ENCODE peak calls at places on chromosomes 5 and 9, in ten cellular contexts. G is stimulated activated CD4-positive, alpha-beta T cell treated with anti-CD3 and anti-CD28 coated beads, Interleukin-15, amount 100 ng/mL, for 24 hours; R is AG10803; D is AG04449; X is GM23338; A is NK-92 treated with Interleukin-12 subunit alpha and Interleukin-12 subunit beta, amount 100 ng/mL, for 24 hours; I is adipocyte; P is pons; O is hypothalamus; T is amygdala. H is an unnamed sample.

GRCh38 chr9:127059648-127060365 is 62.6 kb downstream of the ANGPTL2 start:
- DNase-seq in G (no peak), A (no peak), P (peak), O (no peak), X (no peak), R (no peak), D (no peak), I (no peak), T (no peak), H (no peak)

GRCh38 chr5:81631124-81631523 is 119.8 kb downstream of the SSBP2 start:
- DNase-seq in X (no peak), G (peak), P (no peak), O (no peak), T (no peak), I (no peak), D (no peak), R (peak), A (no peak), H (peak)

GRCh38 chr5:80187691-80188090 is 68.2 kb downstream of the SERINC5 start:
- DNase-seq in A (no peak), D (no peak), R (no peak), G (no peak), X (no peak), O (no peak), P (no peak), I (no peak), T (no peak), H (no peak)

GRCh38 chr9:121286973-121287721 is 19.2 kb downstream of the GSN start:
- DNase-seq in G (peak), O (peak), I (peak), T (peak), R (peak), A (no peak), P (peak), X (peak), D (peak), H (no peak)

GRCh38 chr5:136062563-136063274 is 33.9 kb downstream of the TGFBI start:
- DNase-seq in G (peak), R (peak), D (no peak), O (no peak), X (peak), T (no peak), A (peak), I (peak), P (peak), H (no peak)

GRCh38 chr5:131265318-131265803 is 1.5 kb downstream of the CDC42SE2 start:
- DNase-seq in O (no peak), X (peak), R (peak), I (peak), A (no peak), G (no peak), D (no peak), T (no peak), P (peak), H (no peak)

GRCh38 chr5:329106-329757 is 7.7 kb downstream of the AHRR start:
- DNase-seq in G (no peak), T (no peak), P (no peak), I (peak), A (no peak), X (no peak), D (no peak), R (peak), O (no peak), H (no peak)

GRCh38 chr9:21989440-21990189 is 4.6 kb downstream of the CDKN2A start:
- DNase-seq in A (no peak), X (peak), T (no peak), P (no peak), O (no peak), G (no peak), R (no peak), D (no peak), I (no peak), H (no peak)

GRCh38 chr5:9362600-9362999 is 183.3 kb downstream of the SEMA5A start:
- DNase-seq in O (no peak), T (no peak), D (no peak), I (no peak), A (no peak), X (no peak), R (no peak), G (no peak), P (no peak), H (no peak)

GRCh38 chr9:116928884-116929283 is 241.8 kb downstream of the TRIM32 start:
- DNase-seq in A (no peak), P (no peak), D (no peak), R (no peak), O (no peak), X (peak), T (no peak), G (no peak), I (no peak), H (no peak)

GRCh38 chr9:89383721-89384300 is 65.5 kb downstream of the SECISBP2 start:
- DNase-seq in O (no peak), I (no peak), A (no peak), G (no peak), P (no peak), D (no peak), T (no peak), R (no peak), X (no peak), H (no peak)

GRCh38 chr9:81069038-81069795 is 620.1 kb downstream of the TLE1 start:
- DNase-seq in D (no peak), X (no peak), A (no peak), I (no peak), R (no peak), G (no peak), T (no peak), P (no peak), O (no peak), H (no peak)

GRCh38 chr9:33510264-33511183 is 13.5 kb upstream of the ANKRD18B start:
- DNase-seq in D (no peak), R (peak), P (peak), T (peak), O (peak), I (peak), A (no peak), X (peak), G (peak), H (no peak)

GRCh38 chr5:36402512-36402906 is 100.8 kb upstream of the RANBP3L start:
- DNase-seq in G (no peak), P (no peak), A (no peak), T (no peak), I (no peak), O (no peak), R (no peak), D (no peak), X (no peak), H (no peak)

GRCh38 chr9:118271936-118272335 is 567.7 kb downstream of the TLR4 start:
- DNase-seq in T (no peak), I (no peak), R (no peak), G (no peak), D (no peak), O (no peak), X (no peak), P (no peak), A (no peak), H (no peak)

GRCh38 chr5:123868267-123868666 is 356.3 kb downstream of the CSNK1G3 start:
- DNase-seq in D (no peak), R (no peak), T (no peak), G (no peak), I (no peak), X (no peak), O (no peak), A (no peak), P (no peak), H (no peak)

GRCh38 chr5:177372534-177372896 is 11.7 kb upstream of the SLC34A1 start:
- DNase-seq in O (no peak), I (no peak), D (no peak), T (no peak), X (no peak), R (no peak), G (no peak), P (no peak), A (no peak), H (no peak)

GRCh38 chr9:123614503-123615258 is 258.7 kb downstream of the CRB2 start:
- DNase-seq in I (no peak), P (no peak), G (no peak), R (no peak), T (no peak), X (no peak), D (no peak), A (no peak), O (no peak), H (no peak)

GRCh38 chr9:110104201-110104845 is 103.6 kb downstream of the C9orf152 start:
- DNase-seq in R (peak), O (no peak), A (no peak), T (no peak), P (no peak), X (peak), D (no peak), I (no peak), G (no peak), H (no peak)

GRCh38 chr9:27771803-27772545 is 198.7 kb upstream of the C9orf72 start:
- DNase-seq in P (no peak), G (no peak), D (no peak), O (no peak), X (peak), A (no peak), R (no peak), T (no peak), I (no peak), H (no peak)

GRCh38 chr5:171275822-171276544 is 33.1 kb upstream of the TLX3 start:
- DNase-seq in A (no peak), D (no peak), T (no peak), I (no peak), G (no peak), X (no peak), O (no peak), P (no peak), R (no peak), H (no peak)

GRCh38 chr5:94188725-94189124 is 429.7 kb downstream of the KIAA0825 start:
- DNase-seq in R (no peak), A (no peak), X (no peak), G (no peak), T (no peak), I (no peak), P (no peak), O (no peak), D (no peak), H (no peak)

GRCh38 chr5:115952579-115952978 is 9.7 kb upstream of the LVRN start:
- DNase-seq in D (no peak), X (no peak), G (no peak), R (no peak), T (no peak), I (no peak), A (no peak), O (no peak), P (no peak), H (no peak)

GRCh38 chr9:121373401-121373769 is 3.3 kb upstream of the STOM start:
- DNase-seq in P (no peak), X (no peak), A (no peak), R (no peak), O (no peak), G (no peak), D (no peak), I (peak), T (no peak), H (no peak)

GRCh38 chr9:72978724-72979123 is 25.9 kb upstream of the ALDH1A1 start:
- DNase-seq in G (no peak), A (no peak), D (no peak), X (no peak), O (no peak), P (no peak), R (peak), T (no peak), I (peak), H (no peak)

GRCh38 chr9:85600675-85601263 is 141.0 kb downstream of the AGTPBP1 start:
- DNase-seq in D (no peak), A (peak), X (peak), G (no peak), I (no peak), R (peak), P (no peak), O (no peak), T (no peak), H (no peak)

GRCh38 chr9:78971505-78971904 is 600.3 kb upstream of the TLE4 start:
- DNase-seq in D (no peak), X (peak), R (no peak), P (no peak), A (no peak), I (no peak), O (no peak), G (no peak), T (no peak), H (no peak)